ENCODE peak calls at places on chromosome 22, in eight cellular contexts. K is epithelial cell of proximal tubule; V is stimulated activated CD8-positive, alpha-beta memory T cell treated with anti-CD3 and anti-CD28 coated beads, Interleukin-15, amount 100 ng/mL, for 1 hour; W is DMS79; D is CD8-positive, alpha-beta memory T cell; O is MM.1S; Q is PC-3; L is iris pigment epithelial cell. G is an unnamed sample.

GRCh38 chr22:32411388-32411787 is 659 bp downstream of the RTCB start:
- DNase-seq in K (peak), V (no peak), W (no peak), D (no peak), O (no peak), Q (peak), L (peak), G (peak)

GRCh38 chr22:49768961-49769690 is 58.5 kb downstream of the BRD1 start:
- DNase-seq in K (no peak), V (no peak), W (no peak), D (no peak), O (no peak), Q (no peak), L (no peak), G (peak)

GRCh38 chr22:43216738-43217137 is 29.8 kb upstream of the TTLL12 start:
- DNase-seq in K (no peak), V (no peak), W (no peak), D (no peak), O (peak), Q (no peak), L (no peak), G (no peak)

GRCh38 chr22:39932918-39933649 is 27.1 kb upstream of the TMA7B start:
- DNase-seq in K (no peak), V (no peak), W (no peak), D (peak), O (peak), Q (peak), L (peak), G (peak)

GRCh38 chr22:31082606-31083376 is 1.7 kb downstream of the SMTN start:
- DNase-seq in K (no peak), V (no peak), W (no peak), D (peak), O (no peak), Q (peak), L (peak), G (peak)

GRCh38 chr22:35910013-35910860 is 118.4 kb downstream of the RBFOX2 start:
- DNase-seq in K (no peak), V (no peak), W (no peak), D (no peak), O (no peak), Q (no peak), L (no peak), G (no peak)

GRCh38 chr22:40276877-40277823 is 69.2 kb upstream of the ADSL start:
- DNase-seq in K (no peak), V (no peak), W (no peak), D (no peak), O (no peak), Q (peak), L (peak), G (peak)

GRCh38 chr22:48366056-48366455 is 1461.6 kb downstream of the BRD1 start:
- DNase-seq in K (no peak), V (no peak), W (no peak), D (no peak), O (no peak), Q (no peak), L (no peak), G (no peak)

GRCh38 chr22:17980013-17980510 is 44.3 kb downstream of the MICAL3 start:
- DNase-seq in K (no peak), V (no peak), W (no peak), D (no peak), O (no peak), Q (no peak), L (no peak), G (no peak)

GRCh38 chr22:21755855-21756284 is 20.3 kb upstream of the YPEL1 start:
- DNase-seq in K (no peak), V (no peak), W (no peak), D (no peak), O (no peak), Q (peak), L (peak), G (peak)

GRCh38 chr22:41862160-41862529 is 29.2 kb downstream of the SREBF2 start:
- DNase-seq in K (no peak), V (no peak), W (no peak), D (peak), O (no peak), Q (no peak), L (peak), G (peak)

GRCh38 chr22:35446365-35446764 is 46.4 kb downstream of the MCM5 start:
- DNase-seq in K (peak), V (no peak), W (no peak), D (no peak), O (no peak), Q (peak), L (peak), G (peak)

GRCh38 chr22:43053176-43053575 is 36.0 kb downstream of the TTLL1 start:
- DNase-seq in K (no peak), V (no peak), W (no peak), D (no peak), O (no peak), Q (peak), L (no peak), G (no peak)

GRCh38 chr22:38397189-38398097 is 57.6 kb downstream of the KCNJ4 start:
- DNase-seq in K (no peak), V (no peak), W (no peak), D (no peak), O (peak), Q (peak), L (peak), G (peak)

GRCh38 chr22:39498802-39499201 is 3.3 kb upstream of the MIEF1 start:
- DNase-seq in K (no peak), V (no peak), W (no peak), D (no peak), O (no peak), Q (no peak), L (no peak), G (no peak)

GRCh38 chr22:23184764-23185113 is 4.4 kb downstream of the BCR start:
- DNase-seq in K (no peak), V (no peak), W (no peak), D (no peak), O (no peak), Q (no peak), L (no peak), G (no peak)

GRCh38 chr22:27148886-27149470 is 491.6 kb downstream of the MIAT start:
- DNase-seq in K (no peak), V (no peak), W (no peak), D (no peak), O (no peak), Q (no peak), L (no peak), G (no peak)

GRCh38 chr22:19645391-19645790 is 68.9 kb upstream of the SEPTIN5 start:
- DNase-seq in K (no peak), V (no peak), W (no peak), D (no peak), O (no peak), Q (no peak), L (no peak), G (no peak)

GRCh38 chr22:43303751-43304150 is 39.4 kb downstream of the SCUBE1 start:
- DNase-seq in K (no peak), V (no peak), W (no peak), D (no peak), O (no peak), Q (no peak), L (no peak), G (no peak)

GRCh38 chr22:44452531-44453420 is 45.3 kb downstream of the RTL6 start:
- DNase-seq in K (no peak), V (no peak), W (no peak), D (no peak), O (no peak), Q (no peak), L (no peak), G (no peak)

GRCh38 chr22:41873391-41873790 is 40.5 kb downstream of the SREBF2 start:
- DNase-seq in K (no peak), V (no peak), W (no peak), D (peak), O (no peak), Q (no peak), L (peak), G (no peak)

GRCh38 chr22:49267996-49268395 is 559.7 kb downstream of the BRD1 start:
- DNase-seq in K (no peak), V (no peak), W (no peak), D (no peak), O (no peak), Q (no peak), L (no peak), G (no peak)

GRCh38 chr22:46352691-46353386 is 17.3 kb downstream of the TRMU start:
- DNase-seq in K (no peak), V (no peak), W (peak), D (no peak), O (no peak), Q (peak), L (peak), G (peak)

GRCh38 chr22:46219650-46220049 is 30.4 kb downstream of the CDPF1 start:
- DNase-seq in K (no peak), V (no peak), W (no peak), D (no peak), O (peak), Q (no peak), L (no peak), G (no peak)

GRCh38 chr22:30994960-30995359 is 25.9 kb downstream of the TUG1 start:
- DNase-seq in K (no peak), V (no peak), W (no peak), D (no peak), O (no peak), Q (no peak), L (no peak), G (no peak)

GRCh38 chr22:49632199-49633009 is 195.3 kb downstream of the BRD1 start:
- DNase-seq in K (peak), V (no peak), W (peak), D (no peak), O (no peak), Q (peak), L (peak), G (peak)

GRCh38 chr22:50674606-50675552 is 2.3 kb downstream of the SHANK3 start:
- DNase-seq in K (no peak), V (no peak), W (peak), D (peak), O (no peak), Q (peak), L (no peak), G (no peak)

GRCh38 chr22:49561338-49561737 is 266.3 kb downstream of the BRD1 start:
- DNase-seq in K (no peak), V (no peak), W (no peak), D (no peak), O (no peak), Q (no peak), L (no peak), G (no peak)

GRCh38 chr22:39453765-39454378 is 2.9 kb upstream of the MGAT3 start:
- DNase-seq in K (no peak), V (no peak), W (no peak), D (no peak), O (no peak), Q (no peak), L (no peak), G (no peak)

GRCh38 chr22:46107089-46107664 is 43.1 kb upstream of the PPARA start:
- DNase-seq in K (no peak), V (no peak), W (peak), D (no peak), O (no peak), Q (no peak), L (no peak), G (no peak)

GRCh38 chr22:46763051-46763705 is 728 bp downstream of the TBC1D22A start:
- DNase-seq in K (no peak), V (no peak), W (no peak), D (peak), O (peak), Q (no peak), L (peak), G (peak)

GRCh38 chr22:50192056-50192824 is 6.5 kb downstream of the TRABD start:
- DNase-seq in K (no peak), V (no peak), W (no peak), D (no peak), O (no peak), Q (peak), L (no peak), G (no peak)

GRCh38 chr22:49244466-49245420 is 582.9 kb downstream of the BRD1 start:
- DNase-seq in K (no peak), V (no peak), W (no peak), D (no peak), O (no peak), Q (no peak), L (no peak), G (no peak)

GRCh38 chr22:38069372-38070249 is 12.4 kb downstream of the PICK1 start:
- DNase-seq in K (no peak), V (no peak), W (no peak), D (no peak), O (peak), Q (no peak), L (peak), G (peak)

GRCh38 chr22:32407332-32407731 is 4.7 kb downstream of the RTCB start:
- DNase-seq in K (no peak), V (no peak), W (no peak), D (no peak), O (peak), Q (no peak), L (no peak), G (no peak)

GRCh38 chr22:26484360-26484706 is 656 bp downstream of the SRRD start:
- DNase-seq in K (no peak), V (no peak), W (no peak), D (no peak), O (peak), Q (no peak), L (no peak), G (peak)

GRCh38 chr22:39481054-39481453 is 21.0 kb upstream of the MIEF1 start:
- DNase-seq in K (no peak), V (no peak), W (no peak), D (no peak), O (no peak), Q (no peak), L (no peak), G (no peak)

GRCh38 chr22:19886605-19887250 is 32.1 kb upstream of the GNB1L start:
- DNase-seq in K (no peak), V (no peak), W (no peak), D (peak), O (no peak), Q (no peak), L (peak), G (peak)